ENCODE peak calls at places on chromosomes 16 and 17, in four cellular contexts. M, N, K and Y are unnamed samples.

GRCh38 chr17:82794781-82795505 is 43.1 kb downstream of the TBCD start:
- DNase-seq in M (peak), N (no peak), K (no peak), Y (no peak)

GRCh38 chr16:17557480-17557879 is 86.7 kb upstream of the XYLT1 start:
- DNase-seq in M (no peak), N (no peak), K (no peak), Y (no peak)

GRCh38 chr17:19332371-19333131 is 30.0 kb downstream of the B9D1 start:
- DNase-seq in M (no peak), N (no peak), K (no peak), Y (no peak)

GRCh38 chr16:69311533-69312388 is 611 bp downstream of the VPS4A start:
- DNase-seq in M (no peak), N (peak), K (peak), Y (peak)

GRCh38 chr17:39178516-39178915 is 12.6 kb upstream of the ARL5C start:
- DNase-seq in M (no peak), N (no peak), K (no peak), Y (peak)

GRCh38 chr16:1920727-1921155 is 2.5 kb upstream of the HS3ST6 start:
- DNase-seq in M (no peak), N (peak), K (no peak), Y (no peak)

GRCh38 chr16:15564619-15565339 is 78.2 kb downstream of the MARF1 start:
- DNase-seq in M (peak), N (no peak), K (no peak), Y (no peak)

GRCh38 chr17:71502443-71502842 is 618.4 kb upstream of the SOX9 start:
- DNase-seq in M (no peak), N (no peak), K (no peak), Y (no peak)

GRCh38 chr16:12406840-12407690 is 396.6 kb downstream of the CPPED1 start:
- DNase-seq in M (peak), N (no peak), K (peak), Y (peak)

GRCh38 chr17:77325826-77326581 is 185.2 kb downstream of the SEC14L1 start:
- DNase-seq in M (no peak), N (no peak), K (no peak), Y (no peak)

GRCh38 chr16:49608801-49609200 is 235.2 kb downstream of the C16orf78 start:
- DNase-seq in M (peak), N (peak), K (peak), Y (peak)

GRCh38 chr17:8019665-8020064 is 17.2 kb downstream of the GUCY2D start:
- DNase-seq in M (peak), N (no peak), K (no peak), Y (no peak)
- TF ChIP-seq MAZ in M (no peak), N (no peak), K (no peak), Y (no peak)

GRCh38 chr17:81074875-81075274 is 39.9 kb downstream of the BAIAP2 start:
- DNase-seq in M (no peak), N (no peak), K (no peak), Y (no peak)

GRCh38 chr17:81073967-81074366 is 39.0 kb downstream of the BAIAP2 start:
- DNase-seq in M (no peak), N (no peak), K (no peak), Y (no peak)

GRCh38 chr17:81074440-81074839 is 39.5 kb downstream of the BAIAP2 start:
- DNase-seq in M (no peak), N (no peak), K (no peak), Y (no peak)

GRCh38 chr17:81070541-81071246 is 35.7 kb downstream of the BAIAP2 start:
- DNase-seq in M (no peak), N (no peak), K (peak), Y (no peak)

GRCh38 chr17:81071761-81072741 is 37.1 kb downstream of the BAIAP2 start:
- DNase-seq in M (no peak), N (no peak), K (no peak), Y (no peak)
- TF ChIP-seq MAZ in M (no peak), N (no peak), K (no peak), Y (no peak)

DNA sequence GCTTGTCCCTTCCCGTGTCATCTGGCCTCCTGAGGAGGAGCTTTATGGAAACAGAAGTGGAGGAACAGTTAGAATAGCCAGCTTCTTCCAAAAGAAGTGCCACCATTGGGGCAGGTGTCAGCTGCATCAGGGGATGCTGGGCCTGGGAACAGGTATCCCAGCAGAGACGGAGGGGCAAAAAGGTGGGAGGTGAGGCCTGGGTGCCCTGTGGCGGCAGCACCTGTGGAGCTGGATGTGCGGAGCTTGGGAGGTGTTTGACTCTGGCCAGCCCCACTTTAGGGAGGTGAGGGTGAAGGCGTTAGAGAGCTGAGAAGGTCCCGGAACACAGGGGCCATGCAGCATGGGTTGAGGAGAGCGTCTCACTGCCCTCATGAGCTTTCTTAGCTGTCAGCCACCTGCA is 5.2 kb downstream of the SMCR8 start:
- DNase-seq in M (no peak), N (no peak), K (no peak), Y (no peak)
- TF ChIP-seq MAZ in M (no peak), N (no peak), K (no peak), Y (no peak)

GRCh38 chr17:1229354-1229890 is 40.8 kb upstream of the BHLHA9 start:
- DNase-seq in M (no peak), N (peak), K (no peak), Y (no peak)
- TF ChIP-seq MAZ in M (no peak), N (no peak), K (no peak), Y (no peak)

GRCh38 chr17:76000016-76000754 is 470 bp upstream of the CDK3 start:
- DNase-seq in M (peak), N (peak), K (peak), Y (peak)

GRCh38 chr17:76000755-76001521 is at the start of gene CDK3:
- DNase-seq in M (no peak), N (no peak), K (no peak), Y (no peak)

GRCh38 chr17:75996665-75997590 is 3.7 kb upstream of the CDK3 start:
- DNase-seq in M (peak), N (no peak), K (peak), Y (no peak)

GRCh38 chr17:75995385-75995925 is 5.2 kb upstream of the CDK3 start:
- DNase-seq in M (no peak), N (no peak), K (peak), Y (no peak)

GRCh38 chr17:75998327-75998795 is 2.3 kb upstream of the CDK3 start:
- DNase-seq in M (no peak), N (no peak), K (peak), Y (no peak)
- TF ChIP-seq MAZ in M (no peak), N (no peak), K (peak), Y (no peak)

GRCh38 chr16:73313950-73314349 is 266.0 kb upstream of the ZFHX3 start:
- DNase-seq in M (no peak), N (no peak), K (no peak), Y (no peak)

GRCh38 chr16:73304008-73304814 is 256.3 kb upstream of the ZFHX3 start:
- DNase-seq in M (no peak), N (no peak), K (no peak), Y (no peak)

GRCh38 chr16:73306901-73307413 is 259.0 kb upstream of the ZFHX3 start:
- DNase-seq in M (no peak), N (no peak), K (no peak), Y (no peak)

GRCh38 chr16:73311857-73312723 is 264.2 kb upstream of the ZFHX3 start:
- DNase-seq in M (peak), N (no peak), K (no peak), Y (no peak)

GRCh38 chr16:73308776-73309175 is 260.8 kb upstream of the ZFHX3 start:
- DNase-seq in M (no peak), N (no peak), K (no peak), Y (no peak)
- TF ChIP-seq MAZ in M (no peak), N (no peak), K (no peak), Y (no peak)

DNA sequence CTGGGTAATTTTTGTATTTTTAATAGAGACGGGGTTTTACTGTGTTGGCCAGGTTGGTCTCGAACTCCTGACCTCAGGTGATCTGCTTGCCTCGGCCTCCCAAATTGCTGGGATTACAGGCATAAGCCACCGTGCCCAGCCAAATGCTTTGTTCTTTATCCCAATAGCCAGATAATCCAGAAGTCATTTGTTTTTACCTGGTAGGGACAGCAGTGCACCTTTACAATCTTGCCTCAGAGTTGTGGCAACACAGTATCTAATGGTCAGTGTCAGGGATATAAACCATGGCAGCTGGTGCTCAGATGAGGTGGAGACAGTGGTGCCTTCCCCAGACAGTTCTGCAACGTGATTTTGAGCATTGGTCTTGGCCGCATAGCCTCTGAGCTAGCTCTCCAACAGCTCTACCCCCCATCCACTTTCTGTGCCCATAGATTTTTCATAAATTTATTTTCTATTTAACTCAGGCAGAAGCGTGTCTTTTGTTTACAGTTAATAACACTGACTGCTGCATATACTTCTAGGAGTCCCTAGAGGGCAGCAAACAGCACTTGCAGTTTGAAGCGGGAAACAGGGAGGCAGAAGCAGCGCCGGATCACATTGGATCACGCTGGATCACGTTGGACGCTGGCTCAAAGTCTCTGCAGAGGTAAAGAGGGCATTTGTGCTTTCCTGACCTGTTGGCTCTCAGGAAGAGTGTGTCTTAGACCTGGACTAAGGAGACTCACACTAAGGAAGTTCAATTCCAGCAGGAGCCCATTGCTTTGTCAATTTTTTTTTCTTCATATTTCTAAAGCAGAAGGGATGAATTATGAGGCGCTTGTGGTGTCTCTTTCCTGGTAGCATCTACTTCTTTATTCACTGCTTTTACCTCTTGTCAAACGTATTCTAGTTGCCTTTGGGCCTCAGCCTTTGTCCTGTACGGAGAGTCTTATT is 5.1 kb upstream of the GGT6 start:
- DNase-seq in M (peak), N (peak), K (peak), Y (peak)
- TF ChIP-seq MAZ in M (no peak), N (no peak), K (no peak), Y (no peak)

GRCh38 chr16:83785455-83785854 is 22.3 kb upstream of the HSBP1 start:
- DNase-seq in M (peak), N (peak), K (no peak), Y (no peak)

GRCh38 chr16:83774066-83774465 is 33.7 kb upstream of the HSBP1 start:
- DNase-seq in M (no peak), N (no peak), K (no peak), Y (no peak)

DNA sequence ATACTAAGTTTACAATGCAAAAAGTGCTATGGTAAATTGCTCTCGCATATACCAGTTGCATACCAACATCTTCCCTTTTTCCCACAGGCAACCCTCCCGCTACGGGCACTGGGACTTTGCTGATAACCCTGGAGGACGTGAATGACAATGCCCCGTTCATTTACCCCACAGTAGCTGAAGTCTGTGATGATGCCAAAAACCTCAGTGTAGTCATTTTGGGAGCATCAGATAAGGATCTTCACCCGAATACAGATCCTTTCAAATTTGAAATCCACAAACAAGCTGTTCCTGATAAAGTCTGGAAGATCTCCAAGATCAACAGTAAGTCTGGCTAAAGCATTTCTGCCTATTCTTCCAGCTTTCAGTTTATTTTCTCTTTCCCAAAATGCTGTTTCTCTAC is 27.9 kb upstream of the HSBP1 start:
- DNase-seq in M (peak), N (no peak), K (no peak), Y (no peak)
- TF ChIP-seq MAZ in M (no peak), N (no peak), K (no peak), Y (no peak)

GRCh38 chr16:4723071-4723767 is 10.9 kb downstream of the ANKS3 start:
- DNase-seq in M (no peak), N (no peak), K (no peak), Y (no peak)

GRCh38 chr16:4728676-4729075 is 5.4 kb downstream of the ANKS3 start:
- DNase-seq in M (no peak), N (no peak), K (no peak), Y (no peak)

GRCh38 chr16:4729876-4730275 is 4.2 kb downstream of the ANKS3 start:
- DNase-seq in M (no peak), N (no peak), K (no peak), Y (no peak)

GRCh38 chr16:4726616-4727015 is 7.5 kb downstream of the ANKS3 start:
- DNase-seq in M (no peak), N (no peak), K (no peak), Y (no peak)

GRCh38 chr16:4724661-4725270 is 9.3 kb downstream of the ANKS3 start:
- DNase-seq in M (no peak), N (peak), K (no peak), Y (no peak)
- TF ChIP-seq MAZ in M (no peak), N (no peak), K (no peak), Y (no peak)

GRCh38 chr16:57801098-57801855 is 1.0 kb downstream of the KIFC3 start:
- DNase-seq in M (peak), N (peak), K (no peak), Y (peak)
- TF ChIP-seq MAZ in M (peak), N (peak), K (no peak), Y (no peak)